ENCODE peak calls at places on chromosomes 12 and 14, in seven cellular contexts. One of them, this sample, is unnamed.

GRCh38 chr12:50362671-50363070 is 33.7 kb downstream of the FAM186A start:
- DNase-seq in neural crest cell: no peak
- DNase-seq in HCEC 1CT: no peak
- DNase-seq in NCI-H1694: no peak
- DNase-seq in HT1080: no peak
- DNase-seq in putamen: no peak
- DNase-seq in tibial artery: no peak
- DNase-seq in this sample: no peak

GRCh38 chr12:20125259-20125919 is 242.9 kb upstream of the PDE3A start:
- DNase-seq in neural crest cell: no peak
- DNase-seq in tibial artery: no peak
- DNase-seq in NCI-H1694: no peak
- DNase-seq in putamen: no peak
- DNase-seq in HCEC 1CT: no peak
- DNase-seq in HT1080: no peak
- DNase-seq in this sample: no peak

GRCh38 chr14:91114079-91115065 is 499 bp downstream of the DGLUCY start:
- DNase-seq in HT1080: peak
- DNase-seq in putamen: peak
- DNase-seq in neural crest cell: peak
- DNase-seq in tibial artery: peak
- DNase-seq in NCI-H1694: peak
- DNase-seq in HCEC 1CT: peak
- DNase-seq in this sample: peak

GRCh38 chr14:95281560-95282176 is 38.0 kb downstream of the CLMN start:
- DNase-seq in NCI-H1694: no peak
- DNase-seq in putamen: no peak
- DNase-seq in tibial artery: peak
- DNase-seq in HCEC 1CT: no peak
- DNase-seq in neural crest cell: no peak
- DNase-seq in HT1080: no peak
- DNase-seq in this sample: no peak

GRCh38 chr12:42482820-42483533 is 106.6 kb downstream of the PRICKLE1 start:
- DNase-seq in NCI-H1694: no peak
- DNase-seq in HT1080: peak
- DNase-seq in HCEC 1CT: peak
- DNase-seq in neural crest cell: peak
- DNase-seq in tibial artery: peak
- DNase-seq in putamen: no peak
- DNase-seq in this sample: peak

GRCh38 chr12:82359115-82359478 is 768 bp downstream of the METTL25 start:
- DNase-seq in neural crest cell: no peak
- DNase-seq in HT1080: peak
- DNase-seq in putamen: no peak
- DNase-seq in HCEC 1CT: no peak
- DNase-seq in tibial artery: no peak
- DNase-seq in NCI-H1694: no peak
- DNase-seq in this sample: no peak

GRCh38 chr12:121397521-121397920 is 2.4 kb upstream of the RNF34 start:
- DNase-seq in HT1080: no peak
- DNase-seq in putamen: no peak
- DNase-seq in tibial artery: no peak
- DNase-seq in HCEC 1CT: no peak
- DNase-seq in neural crest cell: no peak
- DNase-seq in NCI-H1694: no peak
- DNase-seq in this sample: no peak

GRCh38 chr12:56935752-56936151 is 1.5 kb upstream of the SDR9C7 start:
- DNase-seq in NCI-H1694: no peak
- DNase-seq in tibial artery: no peak
- DNase-seq in HCEC 1CT: no peak
- DNase-seq in HT1080: no peak
- DNase-seq in neural crest cell: no peak
- DNase-seq in putamen: no peak
- DNase-seq in this sample: no peak

GRCh38 chr12:122943196-122943595 is 23.1 kb downstream of the ABCB9 start:
- DNase-seq in putamen: no peak
- DNase-seq in tibial artery: no peak
- DNase-seq in HT1080: peak
- DNase-seq in NCI-H1694: no peak
- DNase-seq in HCEC 1CT: no peak
- DNase-seq in neural crest cell: no peak
- DNase-seq in this sample: no peak

GRCh38 chr14:86363047-86363446 is 833.1 kb downstream of the FLRT2 start:
- DNase-seq in NCI-H1694: no peak
- DNase-seq in HT1080: no peak
- DNase-seq in neural crest cell: no peak
- DNase-seq in putamen: no peak
- DNase-seq in tibial artery: no peak
- DNase-seq in HCEC 1CT: no peak
- DNase-seq in this sample: no peak

GRCh38 chr14:94307410-94307992 is 14.4 kb upstream of the SERPINA10 start:
- DNase-seq in HCEC 1CT: no peak
- DNase-seq in NCI-H1694: peak
- DNase-seq in neural crest cell: no peak
- DNase-seq in tibial artery: no peak
- DNase-seq in HT1080: peak
- DNase-seq in putamen: no peak
- DNase-seq in this sample: no peak

GRCh38 chr14:54294802-54295201 is 102.0 kb upstream of the CDKN3 start:
- DNase-seq in putamen: no peak
- DNase-seq in tibial artery: no peak
- DNase-seq in HCEC 1CT: no peak
- DNase-seq in HT1080: no peak
- DNase-seq in neural crest cell: no peak
- DNase-seq in NCI-H1694: no peak
- DNase-seq in this sample: no peak

GRCh38 chr12:46831335-46832083 is 5.7 kb upstream of the SLC38A4 start:
- DNase-seq in NCI-H1694: no peak
- DNase-seq in tibial artery: no peak
- DNase-seq in HCEC 1CT: no peak
- DNase-seq in HT1080: no peak
- DNase-seq in neural crest cell: peak
- DNase-seq in putamen: no peak
- DNase-seq in this sample: no peak

GRCh38 chr14:49766839-49767238 is 1.1 kb upstream of the KLHDC2 start:
- DNase-seq in neural crest cell: no peak
- DNase-seq in HCEC 1CT: no peak
- DNase-seq in tibial artery: no peak
- DNase-seq in putamen: peak
- DNase-seq in HT1080: no peak
- DNase-seq in NCI-H1694: no peak
- DNase-seq in this sample: no peak

GRCh38 chr12:52074006-52074405 is 4.2 kb downstream of the ATG101 start:
- DNase-seq in putamen: no peak
- DNase-seq in HCEC 1CT: no peak
- DNase-seq in neural crest cell: no peak
- DNase-seq in HT1080: peak
- DNase-seq in NCI-H1694: no peak
- DNase-seq in tibial artery: no peak
- DNase-seq in this sample: peak

GRCh38 chr12:120225852-120226640 is 25.1 kb upstream of the RPLP0 start:
- DNase-seq in putamen: no peak
- DNase-seq in neural crest cell: no peak
- DNase-seq in HCEC 1CT: no peak
- DNase-seq in HT1080: no peak
- DNase-seq in NCI-H1694: no peak
- DNase-seq in tibial artery: no peak
- DNase-seq in this sample: no peak

GRCh38 chr12:104132351-104132956 is 5.6 kb downstream of the NFYB start:
- DNase-seq in putamen: peak
- DNase-seq in neural crest cell: no peak
- DNase-seq in NCI-H1694: no peak
- DNase-seq in HT1080: no peak
- DNase-seq in HCEC 1CT: no peak
- DNase-seq in tibial artery: no peak
- DNase-seq in this sample: no peak

GRCh38 chr12:77247542-77247941 is 182.2 kb upstream of the E2F7 start:
- DNase-seq in HT1080: no peak
- DNase-seq in neural crest cell: no peak
- DNase-seq in putamen: no peak
- DNase-seq in tibial artery: no peak
- DNase-seq in HCEC 1CT: no peak
- DNase-seq in NCI-H1694: no peak
- DNase-seq in this sample: no peak

GRCh38 chr12:51023625-51024395 is 2.4 kb downstream of the SLC11A2 start:
- DNase-seq in tibial artery: no peak
- DNase-seq in putamen: no peak
- DNase-seq in NCI-H1694: no peak
- DNase-seq in HCEC 1CT: no peak
- DNase-seq in neural crest cell: no peak
- DNase-seq in HT1080: no peak
- DNase-seq in this sample: no peak

GRCh38 chr12:47773062-47773857 is at the start of gene SLC48A1:
- DNase-seq in HCEC 1CT: peak
- DNase-seq in neural crest cell: peak
- DNase-seq in NCI-H1694: no peak
- DNase-seq in HT1080: no peak
- DNase-seq in putamen: peak
- DNase-seq in tibial artery: peak
- DNase-seq in this sample: peak

GRCh38 chr14:53711205-53711604 is 245.4 kb downstream of the BMP4 start:
- DNase-seq in NCI-H1694: no peak
- DNase-seq in tibial artery: no peak
- DNase-seq in neural crest cell: no peak
- DNase-seq in HT1080: no peak
- DNase-seq in putamen: no peak
- DNase-seq in HCEC 1CT: no peak
- DNase-seq in this sample: no peak

GRCh38 chr14:103552011-103552797 is 10.3 kb downstream of the BAG5 start:
- DNase-seq in tibial artery: peak
- DNase-seq in neural crest cell: no peak
- DNase-seq in HCEC 1CT: no peak
- DNase-seq in putamen: no peak
- DNase-seq in NCI-H1694: no peak
- DNase-seq in HT1080: no peak
- DNase-seq in this sample: no peak

GRCh38 chr14:105309371-105309770 is 5.2 kb upstream of the PACS2 start:
- DNase-seq in putamen: no peak
- DNase-seq in neural crest cell: no peak
- DNase-seq in NCI-H1694: no peak
- DNase-seq in HT1080: no peak
- DNase-seq in tibial artery: no peak
- DNase-seq in HCEC 1CT: no peak
- DNase-seq in this sample: no peak

GRCh38 chr12:124646385-124647230 is 79.2 kb upstream of the NCOR2 start:
- DNase-seq in neural crest cell: no peak
- DNase-seq in putamen: peak
- DNase-seq in HT1080: no peak
- DNase-seq in NCI-H1694: no peak
- DNase-seq in HCEC 1CT: no peak
- DNase-seq in tibial artery: no peak
- DNase-seq in this sample: peak

GRCh38 chr14:21257395-21258193 is 11.6 kb downstream of the HNRNPC start:
- DNase-seq in tibial artery: no peak
- DNase-seq in HT1080: no peak
- DNase-seq in putamen: no peak
- DNase-seq in neural crest cell: no peak
- DNase-seq in NCI-H1694: no peak
- DNase-seq in HCEC 1CT: no peak
- DNase-seq in this sample: no peak

GRCh38 chr12:55728185-55728931 is 451 bp downstream of the CD63 start:
- DNase-seq in neural crest cell: no peak
- DNase-seq in putamen: peak
- DNase-seq in tibial artery: peak
- DNase-seq in HT1080: peak
- DNase-seq in HCEC 1CT: peak
- DNase-seq in NCI-H1694: no peak
- DNase-seq in this sample: peak

GRCh38 chr12:124730455-124730932 is 133.2 kb downstream of the SCARB1 start:
- DNase-seq in neural crest cell: no peak
- DNase-seq in HT1080: no peak
- DNase-seq in HCEC 1CT: no peak
- DNase-seq in NCI-H1694: no peak
- DNase-seq in putamen: no peak
- DNase-seq in tibial artery: no peak
- DNase-seq in this sample: no peak

GRCh38 chr12:118013283-118013682 is 3.2 kb upstream of the RFC5 start:
- DNase-seq in NCI-H1694: no peak
- DNase-seq in HCEC 1CT: no peak
- DNase-seq in HT1080: no peak
- DNase-seq in putamen: no peak
- DNase-seq in tibial artery: no peak
- DNase-seq in neural crest cell: no peak
- DNase-seq in this sample: no peak

GRCh38 chr12:114674201-114675047 is 9.6 kb downstream of the TBX3 start:
- DNase-seq in HCEC 1CT: no peak
- DNase-seq in tibial artery: no peak
- DNase-seq in NCI-H1694: no peak
- DNase-seq in neural crest cell: no peak
- DNase-seq in putamen: no peak
- DNase-seq in HT1080: no peak
- DNase-seq in this sample: no peak

GRCh38 chr14:58414845-58415244 is 12.5 kb downstream of the TIMM9 start:
- DNase-seq in NCI-H1694: no peak
- DNase-seq in HCEC 1CT: no peak
- DNase-seq in tibial artery: no peak
- DNase-seq in HT1080: no peak
- DNase-seq in neural crest cell: no peak
- DNase-seq in putamen: no peak
- DNase-seq in this sample: no peak

GRCh38 chr14:67491741-67492504 is 3.4 kb upstream of the TMEM229B start:
- DNase-seq in HT1080: no peak
- DNase-seq in HCEC 1CT: no peak
- DNase-seq in putamen: no peak
- DNase-seq in tibial artery: no peak
- DNase-seq in neural crest cell: no peak
- DNase-seq in NCI-H1694: peak
- DNase-seq in this sample: no peak

GRCh38 chr14:74176404-74176788 is 62.9 kb upstream of the VSX2 start:
- DNase-seq in tibial artery: no peak
- DNase-seq in neural crest cell: no peak
- DNase-seq in HT1080: no peak
- DNase-seq in NCI-H1694: no peak
- DNase-seq in HCEC 1CT: peak
- DNase-seq in putamen: no peak
- DNase-seq in this sample: no peak

GRCh38 chr14:22536853-22537338 is 52.1 kb downstream of the DAD1 start:
- DNase-seq in putamen: peak
- DNase-seq in neural crest cell: no peak
- DNase-seq in HT1080: peak
- DNase-seq in NCI-H1694: no peak
- DNase-seq in tibial artery: peak
- DNase-seq in HCEC 1CT: peak
- DNase-seq in this sample: peak

GRCh38 chr12:118377005-118377890 is 893 bp downstream of the SUDS3 start:
- DNase-seq in NCI-H1694: no peak
- DNase-seq in tibial artery: no peak
- DNase-seq in neural crest cell: no peak
- DNase-seq in HCEC 1CT: no peak
- DNase-seq in putamen: no peak
- DNase-seq in HT1080: no peak
- DNase-seq in this sample: no peak

GRCh38 chr12:56565510-56566101 is 44.0 kb downstream of the RBMS2 start:
- DNase-seq in HCEC 1CT: peak
- DNase-seq in NCI-H1694: no peak
- DNase-seq in neural crest cell: no peak
- DNase-seq in tibial artery: peak
- DNase-seq in putamen: peak
- DNase-seq in HT1080: peak
- DNase-seq in this sample: no peak

GRCh38 chr12:120013659-120014380 is 24.8 kb downstream of the BICDL1 start:
- DNase-seq in neural crest cell: no peak
- DNase-seq in putamen: no peak
- DNase-seq in HCEC 1CT: no peak
- DNase-seq in HT1080: no peak
- DNase-seq in tibial artery: no peak
- DNase-seq in NCI-H1694: no peak
- DNase-seq in this sample: no peak

GRCh38 chr14:100454437-100454836 is 131.3 kb downstream of the SLC25A47 start:
- DNase-seq in NCI-H1694: no peak
- DNase-seq in tibial artery: no peak
- DNase-seq in neural crest cell: no peak
- DNase-seq in putamen: no peak
- DNase-seq in HCEC 1CT: no peak
- DNase-seq in HT1080: no peak
- DNase-seq in this sample: no peak

GRCh38 chr12:49375406-49375805 is 8.1 kb downstream of the SPATS2 start:
- DNase-seq in neural crest cell: no peak
- DNase-seq in HT1080: no peak
- DNase-seq in tibial artery: no peak
- DNase-seq in NCI-H1694: no peak
- DNase-seq in HCEC 1CT: no peak
- DNase-seq in putamen: no peak
- DNase-seq in this sample: no peak

This sample was measured in head of caudate nucleus.